ENCODE peak calls at places on chromosomes 7 and 10, in eight cellular contexts. One of them, this sample, is unnamed. For H3K4me1 and H3K36me3, the result is how much of the 10 kb centered on the place peaks cover.

GRCh38 chr7:155975490-155975889 is 163.2 kb upstream of the SHH start:
- DNase-seq in ovary: no peak
- DNase-seq in naive thymus-derived CD4-positive, alpha-beta T cell: no peak
- DNase-seq in right atrium auricular region: no peak
- DNase-seq in hepatocyte: no peak
- DNase-seq in IMR-90: no peak
- DNase-seq in cardiac muscle cell: no peak
- DNase-seq in colonic mucosa: peak
- DNase-seq in this sample: peak

GRCh38 chr10:8056891-8057331 is 2.4 kb downstream of the GATA3 start:
- DNase-seq in hepatocyte: no peak
- DNase-seq in naive thymus-derived CD4-positive, alpha-beta T cell: peak
- DNase-seq in colonic mucosa: no peak
- DNase-seq in right atrium auricular region: no peak
- DNase-seq in ovary: no peak
- DNase-seq in IMR-90: no peak
- DNase-seq in cardiac muscle cell: no peak
- DNase-seq in this sample: no peak

GRCh38 chr7:45984386-45985295 is 63.6 kb upstream of the IGFBP3 start:
- DNase-seq in ovary: no peak
- DNase-seq in cardiac muscle cell: no peak
- DNase-seq in hepatocyte: no peak
- DNase-seq in right atrium auricular region: no peak
- DNase-seq in naive thymus-derived CD4-positive, alpha-beta T cell: no peak
- DNase-seq in colonic mucosa: no peak
- DNase-seq in IMR-90: no peak
- DNase-seq in this sample: no peak

GRCh38 chr7:65441010-65441409 is 67.4 kb downstream of the ZNF92 start:
- DNase-seq in cardiac muscle cell: no peak
- DNase-seq in hepatocyte: no peak
- DNase-seq in right atrium auricular region: no peak
- DNase-seq in ovary: no peak
- DNase-seq in naive thymus-derived CD4-positive, alpha-beta T cell: no peak
- DNase-seq in IMR-90: peak
- DNase-seq in colonic mucosa: no peak
- DNase-seq in this sample: no peak

GRCh38 chr7:82467020-82467419 is 23.4 kb upstream of the CACNA2D1 start:
- DNase-seq in hepatocyte: no peak
- DNase-seq in naive thymus-derived CD4-positive, alpha-beta T cell: no peak
- DNase-seq in right atrium auricular region: no peak
- DNase-seq in cardiac muscle cell: no peak
- DNase-seq in IMR-90: no peak
- DNase-seq in colonic mucosa: no peak
- DNase-seq in ovary: no peak
- DNase-seq in this sample: no peak

GRCh38 chr10:30782543-30783461 is 153.2 kb upstream of the LYZL2 start:
- DNase-seq in right atrium auricular region: no peak
- DNase-seq in hepatocyte: no peak
- DNase-seq in colonic mucosa: no peak
- DNase-seq in cardiac muscle cell: no peak
- DNase-seq in IMR-90: peak
- DNase-seq in naive thymus-derived CD4-positive, alpha-beta T cell: no peak
- DNase-seq in ovary: no peak
- DNase-seq in this sample: no peak

GRCh38 chr7:27923308-27923980 is 183.5 kb downstream of the TAX1BP1 start:
- DNase-seq in IMR-90: no peak
- DNase-seq in cardiac muscle cell: no peak
- DNase-seq in right atrium auricular region: peak
- DNase-seq in colonic mucosa: no peak
- DNase-seq in ovary: no peak
- DNase-seq in naive thymus-derived CD4-positive, alpha-beta T cell: no peak
- DNase-seq in hepatocyte: no peak
- DNase-seq in this sample: no peak

GRCh38 chr10:43863270-43863669 is 214.6 kb upstream of the ZNF32 start:
- DNase-seq in right atrium auricular region: peak
- DNase-seq in naive thymus-derived CD4-positive, alpha-beta T cell: no peak
- DNase-seq in hepatocyte: no peak
- DNase-seq in colonic mucosa: no peak
- DNase-seq in ovary: no peak
- DNase-seq in IMR-90: no peak
- DNase-seq in cardiac muscle cell: no peak
- DNase-seq in this sample: no peak

GRCh38 chr7:27123477-27124053 is 7.0 kb downstream of the HOXA4 start:
- DNase-seq in colonic mucosa: peak
- DNase-seq in IMR-90: no peak
- DNase-seq in right atrium auricular region: no peak
- DNase-seq in hepatocyte: no peak
- DNase-seq in ovary: no peak
- DNase-seq in naive thymus-derived CD4-positive, alpha-beta T cell: no peak
- DNase-seq in cardiac muscle cell: no peak
- DNase-seq in this sample: no peak

GRCh38 chr10:62195675-62195926 is 73.0 kb downstream of the RTKN2 start:
- DNase-seq in colonic mucosa: no peak
- DNase-seq in naive thymus-derived CD4-positive, alpha-beta T cell: no peak
- DNase-seq in ovary: no peak
- DNase-seq in right atrium auricular region: no peak
- DNase-seq in IMR-90: no peak
- DNase-seq in cardiac muscle cell: no peak
- DNase-seq in hepatocyte: no peak
- DNase-seq in this sample: no peak

GRCh38 chr7:44044315-44045225 is at the start of gene DBNL:
- DNase-seq in naive thymus-derived CD4-positive, alpha-beta T cell: peak
- DNase-seq in colonic mucosa: peak
- DNase-seq in hepatocyte: peak
- DNase-seq in ovary: peak
- DNase-seq in right atrium auricular region: peak
- DNase-seq in cardiac muscle cell: peak
- DNase-seq in IMR-90: peak
- DNase-seq in this sample: peak

GRCh38 chr7:81469299-81470083 is 300.4 kb downstream of the HGF start:
- DNase-seq in colonic mucosa: no peak
- DNase-seq in cardiac muscle cell: no peak
- DNase-seq in IMR-90: no peak
- DNase-seq in naive thymus-derived CD4-positive, alpha-beta T cell: no peak
- DNase-seq in right atrium auricular region: no peak
- DNase-seq in hepatocyte: no peak
- DNase-seq in ovary: no peak
- DNase-seq in this sample: no peak

GRCh38 chr10:73926152-73926764 is 15.3 kb downstream of the PLAU start:
- DNase-seq in naive thymus-derived CD4-positive, alpha-beta T cell: no peak
- DNase-seq in ovary: no peak
- DNase-seq in cardiac muscle cell: no peak
- DNase-seq in colonic mucosa: no peak
- DNase-seq in right atrium auricular region: no peak
- DNase-seq in IMR-90: no peak
- DNase-seq in hepatocyte: no peak
- DNase-seq in this sample: no peak

GRCh38 chr7:46206474-46207060 is 285.5 kb upstream of the IGFBP3 start:
- DNase-seq in IMR-90: peak
- DNase-seq in cardiac muscle cell: no peak
- DNase-seq in ovary: no peak
- DNase-seq in colonic mucosa: no peak
- DNase-seq in right atrium auricular region: no peak
- DNase-seq in hepatocyte: no peak
- DNase-seq in naive thymus-derived CD4-positive, alpha-beta T cell: no peak
- DNase-seq in this sample: no peak

GRCh38 chr10:53135213-53135896 is 362.8 kb upstream of the MBL2 start:
- DNase-seq in colonic mucosa: no peak
- DNase-seq in IMR-90: no peak
- DNase-seq in right atrium auricular region: no peak
- DNase-seq in hepatocyte: peak
- DNase-seq in cardiac muscle cell: no peak
- DNase-seq in ovary: no peak
- DNase-seq in naive thymus-derived CD4-positive, alpha-beta T cell: no peak
- DNase-seq in this sample: no peak

GRCh38 chr10:89466599-89467035 is 52.2 kb downstream of the IFIT5 start:
- DNase-seq in naive thymus-derived CD4-positive, alpha-beta T cell: no peak
- DNase-seq in colonic mucosa: no peak
- DNase-seq in IMR-90: peak
- DNase-seq in ovary: no peak
- DNase-seq in right atrium auricular region: no peak
- DNase-seq in cardiac muscle cell: peak
- DNase-seq in hepatocyte: peak
- DNase-seq in this sample: no peak

GRCh38 chr7:26815452-26815851 is 48.9 kb downstream of the SKAP2 start:
- DNase-seq in IMR-90: no peak
- DNase-seq in cardiac muscle cell: no peak
- DNase-seq in right atrium auricular region: no peak
- DNase-seq in hepatocyte: no peak
- DNase-seq in colonic mucosa: no peak
- DNase-seq in naive thymus-derived CD4-positive, alpha-beta T cell: no peak
- DNase-seq in ovary: no peak
- DNase-seq in this sample: no peak

GRCh38 chr10:72170733-72171132 is 45.1 kb upstream of the ANAPC16 start:
- DNase-seq in right atrium auricular region: no peak
- DNase-seq in ovary: no peak
- DNase-seq in IMR-90: no peak
- DNase-seq in colonic mucosa: no peak
- DNase-seq in hepatocyte: no peak
- DNase-seq in naive thymus-derived CD4-positive, alpha-beta T cell: no peak
- DNase-seq in cardiac muscle cell: no peak
- DNase-seq in this sample: no peak
- H3K27ac ChIP-seq in right atrium auricular region: no peak
- H3K27ac ChIP-seq in ovary: no peak
- H3K27ac ChIP-seq in IMR-90: no peak
- H3K27ac ChIP-seq in colonic mucosa: peak
- H3K27ac ChIP-seq in hepatocyte: peak
- H3K27ac ChIP-seq in naive thymus-derived CD4-positive, alpha-beta T cell: no peak
- H3K27ac ChIP-seq in cardiac muscle cell: peak
- H3K27ac ChIP-seq in this sample: no peak

DNA sequence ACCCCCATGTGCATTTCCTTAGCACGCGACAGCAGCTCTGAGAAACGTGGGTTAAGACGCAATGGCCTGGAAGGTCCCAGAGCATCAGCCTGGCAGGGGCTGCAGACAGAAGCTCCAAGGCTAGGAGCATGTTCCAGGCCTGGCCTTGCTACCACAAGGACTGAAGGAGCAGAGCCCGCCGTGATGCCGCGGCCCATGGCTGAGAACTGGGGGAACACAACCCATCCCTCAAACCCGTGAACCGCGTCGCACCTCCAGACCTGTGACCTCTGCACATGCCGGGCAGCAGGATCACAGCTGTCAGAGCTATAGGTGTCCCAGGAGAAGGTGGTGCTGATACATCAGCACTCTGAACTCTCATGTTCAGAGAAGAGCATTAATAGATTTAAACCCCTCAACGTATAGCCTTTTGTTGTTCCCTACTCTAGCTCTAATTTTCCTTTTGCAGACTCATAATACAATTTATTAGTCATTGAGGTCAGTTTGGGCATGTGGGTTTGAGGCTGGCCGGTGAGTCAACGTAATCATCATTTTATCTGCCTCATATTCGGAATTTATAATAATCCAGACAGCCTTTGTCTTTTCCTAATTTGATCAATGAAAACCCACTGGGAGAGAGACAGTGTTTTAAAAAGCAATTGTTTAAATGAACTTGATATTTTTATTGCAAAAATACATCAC is 222.5 kb upstream of the TCERG1L start:
- DNase-seq in hepatocyte: no peak
- DNase-seq in colonic mucosa: no peak
- DNase-seq in cardiac muscle cell: no peak
- DNase-seq in IMR-90: no peak
- DNase-seq in naive thymus-derived CD4-positive, alpha-beta T cell: no peak
- DNase-seq in right atrium auricular region: no peak
- DNase-seq in ovary: no peak
- DNase-seq in this sample: no peak
- H3K4me1 ChIP-seq in hepatocyte: under half
- H3K4me1 ChIP-seq in colonic mucosa: under half
- H3K4me1 ChIP-seq in cardiac muscle cell: under half
- H3K4me1 ChIP-seq in IMR-90: under half
- H3K4me1 ChIP-seq in naive thymus-derived CD4-positive, alpha-beta T cell: under half
- H3K4me1 ChIP-seq in right atrium auricular region: under half
- H3K4me1 ChIP-seq in ovary: under half
- H3K4me1 ChIP-seq in this sample: under half

DNA sequence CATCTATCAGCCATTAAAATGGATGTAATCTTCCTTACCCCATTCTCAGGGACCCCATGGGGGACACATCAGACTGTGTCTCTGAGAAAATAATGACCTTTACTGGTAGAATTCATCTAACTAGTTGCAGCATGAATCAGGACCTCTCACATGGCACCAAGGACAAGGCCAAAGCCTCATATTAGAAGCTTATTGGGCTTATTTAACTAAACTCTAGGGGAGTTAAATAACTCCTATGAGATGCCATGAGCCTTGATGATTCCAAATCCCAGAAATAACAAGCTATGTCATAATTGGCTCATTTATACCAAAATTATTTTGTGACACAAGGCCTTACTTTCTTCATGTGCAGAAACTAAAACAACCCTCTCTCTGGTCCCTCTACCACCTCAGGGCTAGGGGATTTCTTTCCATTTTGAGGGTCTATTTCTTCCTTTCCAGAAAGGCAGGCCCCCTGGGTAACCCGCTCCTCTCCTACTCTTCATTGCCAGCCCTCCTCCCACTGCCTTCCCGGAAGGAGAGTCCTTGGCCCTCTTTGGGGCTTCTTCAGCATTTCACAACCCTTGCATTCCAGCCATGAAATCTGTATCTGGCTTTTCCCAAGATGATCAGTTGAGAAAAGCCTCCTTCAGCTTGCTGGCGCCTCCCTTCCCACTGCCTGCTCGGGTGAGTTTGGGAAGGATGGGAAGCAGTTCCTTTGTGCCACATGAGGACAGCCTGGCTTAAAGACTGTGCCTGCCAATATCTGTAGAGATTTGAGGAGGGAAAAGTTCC is 41.8 kb upstream of the TRIM8 start:
- DNase-seq in ovary: no peak
- DNase-seq in IMR-90: no peak
- DNase-seq in colonic mucosa: no peak
- DNase-seq in cardiac muscle cell: no peak
- DNase-seq in hepatocyte: peak
- DNase-seq in right atrium auricular region: no peak
- DNase-seq in naive thymus-derived CD4-positive, alpha-beta T cell: no peak
- DNase-seq in this sample: peak
- H3K36me3 ChIP-seq in ovary: under half
- H3K36me3 ChIP-seq in IMR-90: under half
- H3K36me3 ChIP-seq in colonic mucosa: under half
- H3K36me3 ChIP-seq in cardiac muscle cell: under half
- H3K36me3 ChIP-seq in hepatocyte: under half
- H3K36me3 ChIP-seq in right atrium auricular region: under half
- H3K36me3 ChIP-seq in naive thymus-derived CD4-positive, alpha-beta T cell: half or more
- H3K36me3 ChIP-seq in this sample: under half

DNA sequence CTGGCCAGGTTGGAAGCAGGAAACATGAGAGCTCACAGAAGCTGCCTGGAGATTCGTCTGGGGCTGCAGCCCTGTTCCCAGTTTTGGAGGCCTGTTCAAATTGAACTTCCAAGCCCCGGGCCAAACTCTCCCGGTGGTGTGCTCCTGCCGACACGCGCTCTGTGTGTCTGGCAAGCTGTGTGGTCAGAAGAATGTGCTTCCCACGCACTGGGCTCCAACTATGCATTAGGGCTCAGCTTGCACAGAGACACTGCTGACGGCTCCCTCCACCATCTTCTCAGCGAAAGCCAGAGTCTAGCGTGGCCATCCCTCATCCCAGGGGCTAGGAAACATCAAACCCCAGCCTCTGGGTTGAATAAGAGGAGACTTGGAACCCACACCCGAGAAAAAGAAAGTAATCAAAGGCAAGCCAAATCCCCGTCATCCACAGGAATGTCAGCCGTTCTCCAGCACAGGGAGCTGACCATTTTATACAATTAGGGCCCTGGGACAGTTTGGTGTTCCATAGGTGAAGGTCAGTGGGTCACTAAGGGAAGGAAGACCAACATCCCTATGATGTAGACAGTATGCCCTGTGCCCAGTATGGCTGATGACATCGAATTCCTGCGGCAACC is 107.2 kb downstream of the FGFR2 start:
- DNase-seq in naive thymus-derived CD4-positive, alpha-beta T cell: no peak
- DNase-seq in cardiac muscle cell: no peak
- DNase-seq in colonic mucosa: no peak
- DNase-seq in hepatocyte: no peak
- DNase-seq in IMR-90: no peak
- DNase-seq in ovary: peak
- DNase-seq in right atrium auricular region: no peak
- DNase-seq in this sample: peak
- H3K27ac ChIP-seq in naive thymus-derived CD4-positive, alpha-beta T cell: no peak
- H3K27ac ChIP-seq in cardiac muscle cell: no peak
- H3K27ac ChIP-seq in colonic mucosa: no peak
- H3K27ac ChIP-seq in hepatocyte: peak
- H3K27ac ChIP-seq in IMR-90: no peak
- H3K27ac ChIP-seq in ovary: no peak
- H3K27ac ChIP-seq in right atrium auricular region: no peak
- H3K27ac ChIP-seq in this sample: no peak